ENCODE peak calls at places on chromosomes 16 and 17, in four cellular contexts. O is WTC11; W is AG04449; D is CD8-positive, alpha-beta T cell. C is an unnamed sample.

GRCh38 chr16:1048442-1049112 is 24.0 kb upstream of the SSTR5 start:
- DNase-seq in D (no peak), O (peak), W (no peak), C (no peak)

GRCh38 chr17:16872836-16873653 is 98.9 kb downstream of the TNFRSF13B start:
- DNase-seq in D (no peak), O (peak), W (no peak), C (no peak)

GRCh38 chr17:29931253-29931932 is 1.4 kb upstream of the SSH2 start:
- DNase-seq in W (no peak), O (peak), D (peak), C (peak)

GRCh38 chr16:49706620-49707355 is 149.1 kb downstream of the ZNF423 start:
- DNase-seq in O (no peak), W (no peak), D (no peak), C (no peak)

GRCh38 chr16:4944333-4945281 is 7.7 kb upstream of the PPL start:
- DNase-seq in O (peak), W (peak), D (no peak), C (peak)

GRCh38 chr17:78729636-78730035 is 52.4 kb downstream of the CYTH1 start:
- DNase-seq in D (no peak), O (no peak), W (no peak), C (no peak)

GRCh38 chr17:16351831-16352230 is 1.4 kb downstream of the CENPV start:
- DNase-seq in D (no peak), W (peak), O (no peak), C (no peak)

GRCh38 chr17:32342603-32343325 is 791 bp upstream of the C17orf75 start:
- DNase-seq in O (no peak), D (no peak), W (no peak), C (no peak)

GRCh38 chr17:21368545-21369246 is 7.5 kb upstream of the KCNJ12 start:
- DNase-seq in O (no peak), W (no peak), D (no peak), C (no peak)

GRCh38 chr16:22787456-22788189 is 26.3 kb upstream of the HS3ST2 start:
- DNase-seq in W (peak), O (no peak), D (no peak), C (peak)

GRCh38 chr17:33038740-33039139 is 47.1 kb downstream of the SPACA3 start:
- DNase-seq in O (peak), D (no peak), W (no peak), C (peak)

GRCh38 chr16:9225527-9226316 is 134.3 kb downstream of the HAPSTR1 start:
- DNase-seq in D (no peak), W (no peak), O (peak), C (no peak)

GRCh38 chr17:65556014-65556909 is 5.2 kb downstream of the AXIN2 start:
- DNase-seq in O (peak), D (peak), W (no peak), C (no peak)

GRCh38 chr17:38511126-38512108 is 83.2 kb downstream of the ARHGAP23 start:
- DNase-seq in O (no peak), D (no peak), W (peak), C (peak)

GRCh38 chr17:17959520-17960361 is 12.5 kb downstream of the TOM1L2 start:
- DNase-seq in O (no peak), W (no peak), D (no peak), C (no peak)

GRCh38 chr16:22675745-22676540 is 138.0 kb upstream of the HS3ST2 start:
- DNase-seq in D (no peak), O (no peak), W (no peak), C (no peak)

GRCh38 chr17:4444782-4445473 is 11.2 kb downstream of the SPNS3 start:
- DNase-seq in D (no peak), O (no peak), W (no peak), C (no peak)

GRCh38 chr16:85659336-85659735 is 29.4 kb downstream of the GINS2 start:
- DNase-seq in D (no peak), W (no peak), O (no peak), C (no peak)

GRCh38 chr16:52069866-52070265 is 477.1 kb downstream of the TOX3 start:
- DNase-seq in O (no peak), D (no peak), W (no peak), C (no peak)

GRCh38 chr16:31083556-31083955 is 5.2 kb downstream of the PRSS53 start:
- DNase-seq in D (no peak), O (no peak), W (no peak), C (no peak)

GRCh38 chr17:51029568-51030463 is 90.9 kb downstream of the SPAG9 start:
- DNase-seq in D (no peak), W (no peak), O (no peak), C (no peak)

GRCh38 chr16:17512636-17513220 is 42.0 kb upstream of the XYLT1 start:
- DNase-seq in W (peak), D (no peak), O (no peak), C (no peak)

GRCh38 chr16:17277981-17278381 is 192.8 kb downstream of the XYLT1 start:
- DNase-seq in W (no peak), O (peak), D (no peak), C (no peak)

GRCh38 chr17:36591434-36592315 is at the start of gene DHRS11:
- DNase-seq in W (no peak), O (peak), D (peak), C (no peak)

GRCh38 chr16:88815227-88815626 is 3.5 kb upstream of the APRT start:
- DNase-seq in D (no peak), O (no peak), W (no peak), C (no peak)

GRCh38 chr16:80973991-80974390 is 32.7 kb downstream of the CMC2 start:
- DNase-seq in D (no peak), W (no peak), O (no peak), C (no peak)

GRCh38 chr16:20918486-20919239 is 18.1 kb downstream of the LYRM1 start:
- DNase-seq in D (no peak), O (no peak), W (no peak), C (no peak)

GRCh38 chr17:56608941-56609340 is 15.4 kb downstream of the NOG start:
- DNase-seq in D (no peak), W (no peak), O (no peak), C (no peak)
- TF ChIP-seq CTCF in D (no peak), W (no peak), O (no peak), C (no peak)

GRCh38 chr17:27892542-27892865 is 661 bp downstream of the LYRM9 start:
- DNase-seq in W (no peak), O (no peak), D (no peak), C (no peak)

GRCh38 chr17:27888072-27888471 is 5.1 kb downstream of the LYRM9 start:
- DNase-seq in W (no peak), O (no peak), D (no peak), C (no peak)

GRCh38 chr17:27891841-27892240 is 1.3 kb downstream of the LYRM9 start:
- DNase-seq in O (no peak), D (no peak), W (no peak), C (no peak)

GRCh38 chr17:27889711-27890251 is 3.4 kb downstream of the LYRM9 start:
- DNase-seq in O (no peak), D (no peak), W (no peak), C (no peak)

GRCh38 chr17:27888945-27889344 is 4.2 kb downstream of the LYRM9 start:
- DNase-seq in D (no peak), O (peak), W (no peak), C (no peak)
- TF ChIP-seq CTCF in D (no peak), O (no peak), W (no peak), C (no peak)

GRCh38 chr17:81488276-81488860 is 24.2 kb downstream of the ACTG1 start:
- DNase-seq in D (no peak), O (no peak), W (no peak), C (no peak)
- TF ChIP-seq CTCF in D (no peak), O (no peak), W (no peak), C (no peak)

DNA sequence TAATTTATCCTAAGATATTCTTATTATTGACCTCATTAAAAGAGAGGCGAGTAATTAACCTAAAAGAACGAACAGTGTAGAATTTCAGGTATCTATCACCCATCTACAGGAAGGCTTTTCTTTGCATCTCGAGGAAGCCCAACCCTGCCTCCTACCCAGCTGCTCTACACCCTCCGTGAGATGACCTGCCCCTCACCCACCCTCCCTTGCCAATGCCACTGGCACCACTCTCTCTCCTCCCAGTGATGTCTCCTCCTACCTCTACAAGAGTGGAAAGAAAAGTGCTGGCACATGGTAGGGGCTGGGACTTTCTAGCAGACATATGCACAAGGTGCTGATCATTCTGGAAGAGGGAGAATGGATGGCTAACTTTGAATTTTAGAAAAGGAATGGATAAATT is 22.9 kb upstream of the FOXJ1 start:
- DNase-seq in O (no peak), W (no peak), D (no peak), C (no peak)
- TF ChIP-seq CTCF in O (no peak), W (no peak), D (no peak), C (no peak)

DNA sequence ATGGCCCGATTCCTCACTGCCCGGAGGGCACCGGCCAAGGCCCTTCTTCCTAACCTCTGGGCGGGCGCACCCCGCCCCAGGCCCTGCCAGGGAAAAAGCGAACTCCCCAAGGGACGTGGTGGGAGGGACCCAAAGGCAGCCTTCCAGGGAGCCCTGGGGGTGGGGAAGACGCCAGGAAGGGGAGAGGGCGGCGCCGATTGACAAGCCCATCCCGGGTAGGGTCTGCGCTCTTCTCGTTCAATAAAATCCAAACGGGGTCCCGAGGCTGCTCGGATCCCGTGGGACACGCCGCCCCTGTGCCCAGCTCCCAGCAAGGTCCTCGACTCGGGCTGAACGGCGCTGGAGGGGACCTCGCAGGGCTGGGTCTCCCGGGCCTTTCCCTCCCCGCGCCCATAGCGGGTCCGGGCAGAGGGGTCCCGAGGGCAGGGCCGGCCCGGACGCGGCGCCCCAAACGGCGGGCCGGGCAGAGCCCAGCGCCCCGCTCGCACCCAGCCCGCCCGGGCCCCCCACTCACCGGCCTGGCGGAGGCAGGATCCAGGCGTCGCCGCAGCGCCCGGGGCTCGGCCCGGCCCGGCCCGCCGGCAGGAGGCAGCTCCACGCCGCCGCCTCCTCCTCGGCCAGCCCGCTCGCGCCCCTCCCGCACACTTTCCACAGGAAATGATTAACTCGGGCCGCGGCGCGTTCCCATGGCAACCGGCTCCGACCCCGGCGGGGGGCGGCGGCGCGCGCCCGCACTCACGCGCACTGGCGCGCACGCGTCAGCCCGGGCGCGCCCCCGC is at the start of gene KIFC3:
- DNase-seq in O (peak), D (peak), W (no peak), C (no peak)
- TF ChIP-seq CTCF in O (no peak), D (no peak), W (peak), C (no peak)

GRCh38 chr17:44931376-44931775 is 16.1 kb upstream of the GFAP start:
- DNase-seq in D (no peak), W (no peak), O (no peak), C (no peak)

GRCh38 chr17:44932096-44932495 is 15.5 kb downstream of the KIF18B start:
- DNase-seq in D (no peak), W (no peak), O (no peak), C (no peak)

GRCh38 chr17:44930667-44931066 is 15.4 kb upstream of the GFAP start:
- DNase-seq in O (no peak), D (no peak), W (no peak), C (no peak)

GRCh38 chr17:44933824-44934744 is 13.5 kb downstream of the KIF18B start:
- DNase-seq in D (no peak), W (no peak), O (no peak), C (no peak)

DNA sequence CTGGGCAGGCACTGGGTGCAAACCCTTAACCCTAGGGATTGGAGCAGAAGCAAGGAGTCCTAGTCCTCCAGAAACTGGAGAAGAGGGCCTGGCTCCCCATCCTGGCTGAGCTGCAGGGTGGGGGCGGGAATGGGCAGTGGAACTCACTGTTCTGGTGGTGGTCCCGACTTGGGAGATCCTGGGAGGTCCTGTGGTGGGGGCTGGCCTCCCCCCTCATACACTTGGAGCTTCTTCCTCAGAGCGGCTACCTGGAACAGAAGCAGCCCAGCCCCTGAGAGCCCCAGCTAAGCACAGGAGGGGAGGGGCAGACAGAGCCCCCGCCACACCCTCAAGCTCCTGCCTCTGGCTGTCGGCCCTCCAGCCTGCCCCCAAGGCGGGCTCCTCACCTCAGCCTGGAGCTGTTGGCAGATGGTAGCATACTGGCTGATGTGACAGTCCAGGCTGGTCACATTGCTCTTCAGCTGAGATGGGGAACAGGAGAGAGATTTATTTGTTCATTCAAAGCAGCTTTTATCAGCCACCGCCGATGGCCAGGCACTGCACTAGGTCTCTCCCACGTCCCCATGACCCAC is 15.0 kb downstream of the KIF18B start:
- DNase-seq in W (no peak), O (no peak), D (no peak), C (no peak)
- TF ChIP-seq CTCF in W (no peak), O (no peak), D (no peak), C (no peak)

DNA sequence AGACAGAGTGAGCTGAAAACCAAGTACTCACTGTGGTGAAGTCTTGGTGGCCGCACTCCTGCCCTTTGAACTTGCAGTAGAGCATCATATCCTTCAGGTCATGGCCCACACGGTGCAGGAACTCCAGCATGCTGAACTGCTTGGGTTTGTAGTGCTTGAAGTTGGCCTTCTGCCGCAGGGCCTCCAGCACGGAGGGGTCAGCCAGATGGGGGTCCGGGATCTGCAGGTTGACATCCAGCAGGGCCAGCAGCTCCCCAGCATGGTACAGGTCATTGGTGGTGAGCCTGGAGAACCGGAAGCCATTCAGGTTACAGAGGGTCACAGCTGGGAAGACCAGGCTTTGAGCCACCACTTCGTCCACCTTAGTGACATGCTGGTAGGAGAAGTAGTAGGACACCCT is 99.1 kb upstream of the CCL2 start:
- DNase-seq in O (no peak), W (no peak), D (no peak), C (no peak)
- TF ChIP-seq CTCF in O (no peak), W (no peak), D (no peak), C (no peak)

DNA sequence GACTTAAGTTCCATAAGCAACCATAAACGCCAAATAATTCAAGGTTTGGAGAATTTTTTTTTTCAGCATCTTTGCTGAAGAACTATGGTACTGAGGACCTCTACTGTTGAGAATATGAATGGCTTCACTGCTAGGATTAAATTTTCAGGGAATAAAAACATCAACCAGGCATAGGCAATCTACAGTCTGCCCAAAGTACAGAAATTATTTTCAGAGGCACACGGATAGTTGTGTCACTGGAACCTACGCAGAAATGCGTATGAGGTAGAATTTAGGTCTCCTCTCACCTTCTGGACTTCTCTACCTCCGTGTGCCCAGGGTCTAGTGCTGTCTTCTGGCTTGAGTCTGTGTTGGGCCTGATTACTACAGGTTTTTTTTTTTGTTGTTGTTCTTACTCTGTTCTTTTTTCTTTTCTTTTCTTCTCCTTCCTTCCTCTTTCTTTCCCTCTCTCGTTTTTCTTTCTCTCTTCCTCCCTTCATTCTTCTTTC is 39.7 kb downstream of the NACA2 start:
- DNase-seq in W (peak), D (no peak), O (no peak), C (no peak)
- TF ChIP-seq CTCF in W (peak), D (peak), O (no peak), C (peak)

DNA sequence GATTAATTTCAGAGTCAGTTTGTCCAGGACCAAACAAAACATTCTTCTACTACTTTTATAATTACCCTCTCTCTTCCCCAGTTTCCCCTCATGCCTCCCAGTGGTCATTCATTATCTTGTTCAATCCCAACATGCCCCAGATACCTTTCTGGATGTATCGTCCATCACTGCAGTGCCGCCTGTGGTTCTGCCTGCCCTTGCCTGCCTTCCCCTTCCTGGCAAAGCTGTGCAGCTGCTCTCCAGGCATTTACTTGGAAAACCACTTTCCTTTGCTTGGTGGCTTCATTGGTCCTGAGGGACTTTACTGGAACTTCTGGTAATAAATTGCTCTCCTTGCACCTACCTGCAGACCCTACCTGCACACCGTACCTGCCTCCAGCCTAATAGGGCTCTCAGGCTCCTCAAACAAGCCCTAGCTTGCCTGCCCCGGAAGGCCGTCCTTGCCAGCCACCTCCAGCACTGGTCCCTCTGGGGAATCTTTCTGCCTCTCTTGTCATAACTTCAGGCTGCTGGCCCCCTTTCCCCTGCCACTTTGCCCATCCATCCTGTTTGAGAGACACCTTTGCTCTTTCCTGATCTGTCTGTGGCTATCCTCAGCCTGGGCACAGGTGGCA is 19.5 kb upstream of the MSI2 start:
- DNase-seq in D (no peak), O (no peak), W (no peak), C (no peak)
- TF ChIP-seq CTCF in D (no peak), O (no peak), W (no peak), C (no peak)

GRCh38 chr17:72343911-72344310 is 223.1 kb downstream of the SOX9 start:
- DNase-seq in O (no peak), D (no peak), W (no peak), C (no peak)

GRCh38 chr17:72344613-72345012 is 223.8 kb downstream of the SOX9 start:
- DNase-seq in D (no peak), O (no peak), W (no peak), C (no peak)

GRCh38 chr17:72346306-72346705 is 225.5 kb downstream of the SOX9 start:
- DNase-seq in W (no peak), D (no peak), O (no peak), C (no peak)

GRCh38 chr17:72345083-72345482 is 224.3 kb downstream of the SOX9 start:
- DNase-seq in O (no peak), D (no peak), W (no peak), C (no peak)

DNA sequence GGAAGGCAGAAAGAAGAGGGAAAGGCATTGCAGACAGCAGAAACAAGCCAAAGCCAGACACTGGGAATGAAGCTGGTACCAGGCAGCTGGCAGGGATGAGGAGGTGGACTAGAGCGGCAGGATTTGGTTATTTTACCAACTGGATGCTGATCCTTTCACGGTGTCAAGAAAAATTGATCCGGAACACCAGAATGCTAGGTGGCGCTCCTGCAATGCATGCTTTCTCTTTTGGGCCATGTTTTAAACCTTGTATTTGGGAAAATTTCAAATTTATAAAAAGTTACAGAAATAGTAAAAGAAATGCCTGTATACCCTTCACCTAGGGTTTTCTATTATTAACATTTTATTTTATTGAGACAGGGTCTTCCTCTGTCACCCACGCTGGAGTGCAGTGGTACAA is 224.7 kb downstream of the SOX9 start:
- DNase-seq in W (no peak), O (no peak), D (no peak), C (no peak)
- TF ChIP-seq CTCF in W (no peak), O (no peak), D (no peak), C (peak)

C was measured in AG09319.